ENCODE peak calls at places on chromosomes 3 and 15, in five cellular contexts. K is colonic mucosa; L is progenitor cell of endocrine pancreas; Y is neural progenitor cell; S is CD8-positive, alpha-beta T cell. M is an unnamed sample.

GRCh38 chr3:182947892-182948291 is 32.4 kb downstream of the DCUN1D1 start:
- DNase-seq in L (no peak), K (no peak), Y (no peak), S (no peak), M (peak)

GRCh38 chr15:82540055-82540983 is at the start of gene RPS17:
- DNase-seq in S (peak), L (peak), Y (peak), K (peak), M (peak)

GRCh38 chr15:60469893-60470641 is 8.9 kb downstream of the ICE2 start:
- DNase-seq in S (no peak), K (no peak), L (no peak), Y (no peak), M (no peak)

GRCh38 chr3:184262166-184262926 is 993 bp upstream of the CAMK2N2 start:
- DNase-seq in S (no peak), K (no peak), Y (peak), L (no peak), M (peak)

GRCh38 chr3:98817546-98817945 is 54.4 kb downstream of the ST3GAL6 start:
- DNase-seq in L (no peak), Y (peak), S (no peak), K (no peak), M (no peak)

GRCh38 chr15:67225336-67225735 is 29.1 kb downstream of the AAGAB start:
- DNase-seq in Y (no peak), S (no peak), K (no peak), L (no peak), M (no peak)

GRCh38 chr3:4271834-4272233 is 31.3 kb upstream of the SETMAR start:
- DNase-seq in S (no peak), K (no peak), Y (peak), L (no peak), M (peak)

GRCh38 chr3:94694894-94695293 is 632.0 kb downstream of the NSUN3 start:
- DNase-seq in L (no peak), K (no peak), Y (no peak), S (no peak), M (no peak)

GRCh38 chr3:73401058-73401457 is 223.7 kb downstream of the PDZRN3 start:
- DNase-seq in Y (no peak), L (no peak), K (no peak), S (no peak), M (no peak)

GRCh38 chr3:174376346-174376745 is 482.8 kb upstream of the NAALADL2 start:
- DNase-seq in Y (no peak), S (no peak), K (no peak), L (no peak), M (no peak)

GRCh38 chr3:62607287-62608029 is 234.1 kb upstream of the FEZF2 start:
- DNase-seq in Y (peak), L (no peak), K (no peak), S (no peak), M (peak)

GRCh38 chr3:197394464-197395321 is 96.3 kb upstream of the DLG1 start:
- DNase-seq in S (peak), L (no peak), Y (no peak), K (no peak), M (no peak)

GRCh38 chr3:32106929-32107362 is 526 bp downstream of the GPD1L start:
- DNase-seq in L (no peak), Y (peak), S (no peak), K (peak), M (peak)

GRCh38 chr15:27869697-27870281 is 229.3 kb downstream of the OCA2 start:
- DNase-seq in K (no peak), Y (no peak), S (no peak), L (no peak), M (no peak)

GRCh38 chr3:73094127-73094526 is 32.7 kb downstream of the EBLN2 start:
- DNase-seq in S (no peak), Y (no peak), L (no peak), K (no peak), M (no peak)

GRCh38 chr15:35071071-35071470 is 14.0 kb downstream of the NANOGP8 start:
- DNase-seq in Y (no peak), K (no peak), S (no peak), L (no peak), M (no peak)

GRCh38 chr3:66083961-66084270 is 45.2 kb upstream of the MAGI1 start:
- DNase-seq in K (no peak), L (no peak), S (no peak), Y (no peak), M (no peak)

GRCh38 chr15:29969587-29970401 is 113.0 kb upstream of the GOLGA8J start:
- DNase-seq in L (no peak), S (no peak), Y (no peak), K (no peak), M (no peak)

GRCh38 chr3:52490938-52491526 is 4.1 kb upstream of the STAB1 start:
- DNase-seq in K (no peak), S (no peak), L (no peak), Y (no peak), M (no peak)

GRCh38 chr15:67832965-67833503 is 6.8 kb downstream of the RNU6-1 start:
- DNase-seq in L (no peak), S (no peak), Y (peak), K (no peak), M (no peak)

GRCh38 chr3:184361532-184361931 is at the start of the genes CLCN2 and POLR2H:
- DNase-seq in L (peak), S (peak), K (peak), Y (peak), M (peak)

GRCh38 chr15:31381801-31382692 is 55.4 kb downstream of the KLF13 start:
- DNase-seq in K (no peak), S (no peak), Y (no peak), L (no peak), M (no peak)

GRCh38 chr15:37100109-37100873 is at the start of gene MEIS2:
- DNase-seq in K (peak), L (peak), S (no peak), Y (peak), M (peak)

GRCh38 chr15:90101130-90101968 is 919 bp downstream of the IDH2 start:
- DNase-seq in Y (peak), K (peak), L (no peak), S (no peak), M (peak)

GRCh38 chr3:119628816-119629445 is 31.2 kb downstream of the PLA1A start:
- DNase-seq in K (no peak), L (no peak), Y (no peak), S (no peak), M (no peak)

DNA sequence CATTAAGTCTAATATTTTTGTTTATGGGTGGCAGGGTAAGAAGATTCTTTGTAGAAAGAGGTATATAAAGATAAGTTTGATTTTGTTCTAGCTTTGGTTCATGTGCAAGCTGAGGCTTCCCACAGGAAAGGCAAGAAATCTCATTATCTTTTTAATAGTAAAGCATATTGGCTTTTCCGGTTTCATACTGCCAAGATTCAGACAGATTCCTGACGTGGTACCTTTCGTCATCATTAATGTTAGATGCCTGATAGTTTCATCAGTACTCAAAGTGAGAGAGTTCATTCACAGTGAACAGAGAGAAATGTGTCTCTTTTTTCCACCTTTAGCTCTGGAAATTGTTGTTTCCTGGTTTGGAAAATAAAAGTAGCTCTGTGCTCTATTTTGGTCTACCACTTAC is 16.5 kb downstream of the TPM1 start:
- DNase-seq in S (no peak), Y (no peak), L (no peak), K (no peak), M (no peak)
- TF ChIP-seq CTCF in S (no peak), Y (no peak), L (no peak), K (no peak), M (no peak)

DNA sequence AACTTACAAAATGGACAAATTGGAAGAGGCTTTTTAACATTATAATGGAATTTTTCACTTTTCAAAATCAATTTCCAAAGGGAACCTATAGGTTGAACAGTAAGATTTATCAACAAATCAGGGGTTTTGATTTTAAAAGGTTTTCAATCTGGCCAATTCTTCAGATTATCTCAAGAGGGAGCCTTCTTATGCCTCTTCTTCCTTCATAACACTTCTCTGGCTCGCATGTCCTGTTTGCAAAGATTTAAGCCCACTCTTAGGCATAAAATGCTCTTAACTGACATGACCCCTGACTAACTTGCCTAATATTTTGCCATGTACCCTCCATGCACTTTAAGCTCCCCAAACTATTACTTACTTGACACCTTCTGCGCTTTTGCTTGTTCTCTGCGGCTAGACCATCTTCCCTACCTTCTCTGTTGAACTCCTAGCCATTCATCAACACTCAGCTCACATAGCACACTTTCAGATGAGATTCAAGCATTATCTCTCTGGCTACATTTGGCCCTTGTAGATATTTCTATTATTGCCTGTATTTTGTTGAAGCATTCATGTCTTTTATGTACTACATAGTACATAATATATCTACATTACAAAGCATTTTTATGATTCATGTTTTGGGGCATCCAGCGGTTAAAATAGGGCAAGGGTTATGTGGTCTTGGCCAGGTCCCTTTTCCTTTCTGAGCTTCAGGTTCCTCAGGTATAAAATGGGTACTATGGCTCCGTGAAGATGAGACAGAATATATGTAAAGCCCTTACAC is 1.0 kb upstream of the ARIH1 start:
- DNase-seq in L (no peak), K (no peak), Y (no peak), S (no peak), M (no peak)
- TF ChIP-seq CTCF in L (no peak), K (no peak), Y (no peak), S (no peak), M (no peak)

DNA sequence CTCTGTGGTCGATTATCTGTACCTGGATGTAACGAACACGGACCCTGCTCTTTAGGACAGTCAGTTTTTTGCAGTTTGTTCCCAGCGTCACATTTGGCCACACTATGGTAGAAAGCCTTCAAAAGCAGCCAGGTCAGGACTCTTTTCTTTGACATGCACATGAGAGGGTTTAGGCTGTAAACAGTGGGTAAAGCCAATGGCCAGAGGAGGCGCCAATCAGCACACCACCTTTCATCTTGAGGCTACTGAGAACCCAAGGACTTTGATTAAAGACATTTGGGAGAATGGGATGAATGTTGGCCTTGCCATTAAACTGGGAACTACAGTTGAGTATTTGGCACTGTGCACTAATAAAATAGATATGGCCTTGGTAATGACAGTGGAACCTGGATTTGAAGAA is 225.9 kb downstream of the OXSM start:
- DNase-seq in Y (no peak), S (no peak), K (no peak), L (no peak), M (no peak)
- TF ChIP-seq CTCF in Y (peak), S (no peak), K (no peak), L (no peak), M (no peak)

DNA sequence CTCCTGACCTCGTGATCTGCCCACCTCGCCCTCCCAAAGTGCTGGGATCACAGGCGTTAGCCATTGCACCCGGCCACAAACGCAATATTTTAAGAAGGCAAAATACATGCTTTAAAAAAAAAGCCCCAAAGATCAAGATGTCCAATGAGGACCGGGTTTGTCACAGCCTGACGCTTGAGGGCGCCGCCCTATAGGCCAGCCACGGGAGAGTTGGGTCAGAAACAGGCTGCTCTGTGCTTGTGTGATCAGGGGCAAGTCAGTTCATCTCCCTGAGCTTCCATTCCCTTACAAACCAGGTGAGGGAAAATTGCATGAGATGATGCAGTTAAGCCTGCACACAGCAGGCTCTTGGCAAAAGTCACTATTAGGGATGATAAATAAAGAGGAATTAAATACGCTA is 23.9 kb downstream of the FAM174B start:
- DNase-seq in L (no peak), S (no peak), K (no peak), Y (no peak), M (no peak)
- TF ChIP-seq CTCF in L (no peak), S (no peak), K (no peak), Y (no peak), M (no peak)

DNA sequence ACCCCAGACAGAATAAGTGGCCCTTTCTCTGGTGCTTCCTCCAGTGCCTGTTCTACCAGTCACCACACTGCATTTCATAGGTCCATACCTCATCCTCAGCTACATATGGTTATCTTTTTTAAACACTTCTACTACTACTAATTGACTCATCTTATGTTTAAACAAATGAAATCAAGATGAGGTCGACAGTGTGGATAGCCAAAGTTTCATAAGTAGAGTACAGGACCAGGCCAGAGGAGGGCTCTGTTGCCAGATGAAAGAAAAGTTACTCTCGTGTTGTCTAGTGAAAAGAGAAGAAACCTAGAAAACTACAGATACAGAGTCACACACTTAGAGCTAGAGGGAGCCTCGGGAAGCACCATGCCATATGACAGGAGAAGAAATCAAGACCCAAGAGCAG is 296.1 kb downstream of the VPS13C start:
- DNase-seq in K (no peak), S (no peak), L (no peak), Y (no peak), M (no peak)
- TF ChIP-seq CTCF in K (no peak), S (no peak), L (no peak), Y (no peak), M (no peak)

GRCh38 chr3:20040476-20041196 is 390 bp downstream of the KAT2B start:
- DNase-seq in Y (peak), L (peak), K (peak), S (peak), M (peak)
- TF ChIP-seq CTCF in Y (no peak), L (no peak), K (no peak), S (no peak), M (no peak)

GRCh38 chr15:58146734-58147133 is 8.6 kb downstream of the AQP9 start:
- DNase-seq in K (no peak), Y (no peak), L (no peak), S (no peak), M (no peak)

GRCh38 chr15:58147151-58147550 is 9.0 kb downstream of the AQP9 start:
- DNase-seq in S (no peak), K (no peak), Y (no peak), L (no peak), M (no peak)

GRCh38 chr15:58148633-58149032 is 10.5 kb downstream of the AQP9 start:
- DNase-seq in L (no peak), Y (no peak), S (no peak), K (no peak), M (no peak)

GRCh38 chr15:58142827-58143226 is 4.6 kb downstream of the AQP9 start:
- DNase-seq in L (no peak), S (no peak), Y (no peak), K (no peak), M (no peak)

GRCh38 chr15:58148120-58148519 is 9.9 kb downstream of the AQP9 start:
- DNase-seq in Y (no peak), L (no peak), K (no peak), S (no peak), M (no peak)
- TF ChIP-seq CTCF in Y (no peak), L (no peak), K (no peak), S (no peak), M (no peak)

DNA sequence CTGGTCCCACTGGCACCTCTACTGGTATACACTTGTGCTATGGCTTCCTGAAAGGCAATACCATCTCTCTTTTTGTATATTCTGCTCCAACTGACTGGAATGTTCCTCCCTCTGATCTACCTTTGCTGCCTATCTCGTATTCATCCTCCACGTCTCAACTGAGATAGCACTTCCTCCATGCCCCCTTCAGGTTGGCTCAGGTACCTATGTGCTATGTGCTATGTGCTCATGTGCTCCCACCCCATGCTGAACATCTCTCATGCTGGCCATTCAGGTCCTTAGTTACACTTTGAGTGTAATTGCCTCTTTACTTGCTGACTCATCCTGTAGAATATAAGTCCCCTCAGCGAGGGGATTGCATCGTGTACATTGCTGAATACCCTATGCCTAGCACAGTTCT is 156.9 kb downstream of the SOX2 start:
- DNase-seq in K (no peak), S (no peak), L (no peak), Y (no peak), M (no peak)
- TF ChIP-seq CTCF in K (no peak), S (no peak), L (no peak), Y (no peak), M (no peak)

DNA sequence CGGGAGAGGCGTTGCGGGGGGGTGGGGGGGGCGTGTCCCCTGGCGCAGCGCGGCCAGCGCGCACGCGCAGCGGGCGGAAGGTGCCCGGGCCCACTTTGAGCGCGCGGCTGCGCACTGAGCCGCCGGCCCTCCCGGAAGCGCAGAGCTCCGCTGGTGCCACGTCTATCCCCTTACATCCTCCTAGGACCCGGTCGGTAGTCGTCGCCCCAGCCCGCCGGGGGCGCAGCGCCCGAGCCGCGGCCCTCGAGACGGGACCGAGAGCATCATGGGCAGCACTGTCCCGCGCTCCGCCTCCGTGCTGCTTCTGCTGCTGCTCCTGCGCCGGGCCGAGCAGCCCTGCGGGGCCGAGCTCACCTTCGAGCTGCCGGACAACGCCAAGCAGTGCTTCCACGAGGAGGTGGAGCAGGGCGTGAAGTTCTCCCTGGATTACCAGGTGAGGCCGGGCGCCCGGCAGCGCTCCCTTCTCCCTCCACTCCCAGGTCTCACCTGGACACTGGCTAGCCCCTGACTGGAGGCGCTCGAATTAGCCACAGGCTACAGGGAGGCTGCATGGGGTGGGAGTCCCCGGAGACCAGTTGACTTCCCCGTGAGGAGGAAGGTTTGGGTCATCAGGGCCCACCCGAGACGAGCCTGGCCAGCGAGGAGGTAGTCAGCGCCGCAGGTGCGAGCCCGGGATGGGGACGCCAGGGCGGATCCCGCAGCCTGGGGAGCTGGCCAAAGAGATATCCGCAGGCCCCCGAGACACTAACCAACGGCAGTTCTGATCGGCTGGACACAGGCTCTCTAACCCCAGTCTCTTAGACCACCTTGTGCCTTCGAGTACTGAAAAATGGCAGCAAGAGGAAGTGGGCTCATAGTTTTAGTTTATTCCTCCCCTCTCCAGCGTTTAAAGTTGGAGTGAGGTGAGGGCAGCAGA is at the start of gene TMED3:
- DNase-seq in K (peak), Y (peak), S (peak), L (peak), M (peak)
- TF ChIP-seq CTCF in K (no peak), Y (peak), S (no peak), L (peak), M (peak)